ENCODE peak calls at places on chromosomes 12 and 14, in nine cellular contexts. F, G, I, K, V, W, E, Z and A are unnamed samples.

GRCh38 chr14:90491868-90492560 is 95.2 kb downstream of the CALM1 start:
- DNase-seq in V (no peak), K (no peak), F (no peak), G (no peak), W (no peak), Z (no peak), I (no peak), E (peak; percentile 75), A (no peak)

GRCh38 chr12:124500232-124501079 is 67.0 kb downstream of the NCOR2 start:
- DNase-seq in W (peak; percentile 47), G (no peak), E (no peak), F (no peak), K (no peak), I (no peak), V (peak; percentile 37), Z (no peak), A (no peak)

GRCh38 chr14:71372411-71372838 is 465.2 kb downstream of the PCNX1 start:
- DNase-seq in G (no peak), V (peak; percentile 50), Z (no peak), F (no peak), E (no peak), I (no peak), K (no peak), W (no peak), A (no peak)

GRCh38 chr14:64788706-64789105 is 84.5 kb downstream of the PLEKHG3 start:
- DNase-seq in E (no peak), Z (no peak), G (no peak), V (peak; percentile 93), I (peak; percentile 46), W (no peak), K (peak; percentile 76), F (no peak), A (no peak)

GRCh38 chr14:58963873-58964597 is 224.4 kb upstream of the DAAM1 start:
- DNase-seq in I (no peak), Z (no peak), E (no peak), G (no peak), W (no peak), K (no peak), V (no peak), F (no peak), A (no peak)

GRCh38 chr12:78392918-78393317 is 471.7 kb upstream of the SYT1 start:
- DNase-seq in K (no peak), V (peak; percentile 27), I (no peak), E (no peak), F (no peak), W (no peak), Z (no peak), G (no peak), A (no peak)

GRCh38 chr14:65156568-65157366 is 54.5 kb upstream of the MAX start:
- DNase-seq in W (no peak), K (peak; percentile 44), F (no peak), E (peak; percentile 86), I (no peak), Z (no peak), V (peak; percentile 59), G (peak; percentile 71), A (no peak)

GRCh38 chr12:2244013-2244861 is 191.4 kb downstream of the CACNA1C start:
- DNase-seq in G (no peak), I (no peak), V (peak; percentile 86), F (no peak), K (no peak), Z (peak; percentile 87), W (no peak), E (no peak), A (no peak)

GRCh38 chr14:51365241-51365940 is 125.3 kb downstream of the TMX1 start:
- DNase-seq in Z (no peak), E (no peak), F (no peak), V (no peak), K (no peak), G (no peak), W (no peak), I (no peak), A (no peak)

GRCh38 chr14:61140271-61140670 is 140.9 kb downstream of the TMEM30B start:
- DNase-seq in V (no peak), I (no peak), K (no peak), Z (no peak), E (no peak), G (no peak), F (no peak), W (no peak), A (no peak)

GRCh38 chr14:62431496-62431895 is 613.8 kb downstream of the KCNH5 start:
- DNase-seq in E (no peak), V (no peak), G (no peak), K (no peak), Z (no peak), I (no peak), F (no peak), W (no peak), A (no peak)
- TF ChIP-seq CTCF in E (no peak), V (no peak), G (no peak), K (no peak), Z (no peak), I (no peak), F (no peak), W (no peak), A (no peak)

GRCh38 chr14:93788557-93789365 is 476 bp upstream of the PRIMA1 start:
- DNase-seq in Z (peak; percentile 88), W (peak; percentile 18), V (no peak), I (peak; percentile 74), K (no peak), F (no peak), E (peak; percentile 88), G (no peak), A (no peak)
- TF ChIP-seq CTCF in Z (peak; percentile 15), W (no peak), V (no peak), I (peak; percentile 32), K (peak; percentile 28), F (no peak), E (no peak), G (peak; percentile 44), A (no peak)

GRCh38 chr12:131159660-131160059 is 206.0 kb downstream of the ADGRD1 start:
- DNase-seq in E (no peak), W (no peak), F (no peak), V (no peak), G (no peak), Z (no peak), I (no peak), K (no peak), A (no peak)
- TF ChIP-seq CTCF in E (no peak), W (no peak), F (no peak), V (no peak), G (no peak), Z (no peak), I (no peak), K (no peak), A (no peak)

GRCh38 chr14:55133416-55133815 is 4.4 kb downstream of the LGALS3 start:
- DNase-seq in E (no peak), I (no peak), F (no peak), V (peak; percentile 65), G (no peak), W (no peak), K (no peak), Z (no peak), A (no peak)
- TF ChIP-seq CTCF in E (no peak), I (no peak), F (no peak), V (peak; percentile 70), G (peak; percentile 23), W (no peak), K (peak; percentile 37), Z (no peak), A (no peak)

GRCh38 chr12:28887591-28887990 is 261.5 kb upstream of the FAR2 start:
- DNase-seq in Z (no peak), E (no peak), G (no peak), I (no peak), W (no peak), F (no peak), K (no peak), V (no peak), A (no peak)
- TF ChIP-seq CTCF in Z (no peak), E (no peak), G (no peak), I (no peak), W (no peak), F (no peak), K (no peak), V (no peak), A (no peak)